ENCODE peak calls at places on chromosomes 7 and 10, in six cellular contexts. One of them, this sample, is unnamed.

GRCh38 chr10:6746782-6747181 is 166.7 kb upstream of the PRKCQ start:
- DNase-seq in astrocyte of the spinal cord: no peak
- DNase-seq in MM.1S: no peak
- DNase-seq in choroid plexus epithelial cell: peak
- DNase-seq in ovary: no peak
- DNase-seq in tibial nerve: no peak
- DNase-seq in this sample: peak

GRCh38 chr7:142018154-142018553 is 22.5 kb downstream of the MGAM start:
- DNase-seq in ovary: no peak
- DNase-seq in astrocyte of the spinal cord: no peak
- DNase-seq in tibial nerve: no peak
- DNase-seq in MM.1S: no peak
- DNase-seq in choroid plexus epithelial cell: no peak
- DNase-seq in this sample: no peak

GRCh38 chr7:149859881-149860280 is 13.9 kb upstream of the ATP6V0E2 start:
- DNase-seq in astrocyte of the spinal cord: no peak
- DNase-seq in MM.1S: peak
- DNase-seq in tibial nerve: no peak
- DNase-seq in choroid plexus epithelial cell: no peak
- DNase-seq in ovary: no peak
- DNase-seq in this sample: no peak

GRCh38 chr10:35274511-35275060 is 61.7 kb upstream of the CCNY start:
- DNase-seq in MM.1S: no peak
- DNase-seq in tibial nerve: no peak
- DNase-seq in astrocyte of the spinal cord: no peak
- DNase-seq in ovary: no peak
- DNase-seq in choroid plexus epithelial cell: no peak
- DNase-seq in this sample: no peak

GRCh38 chr10:97853006-97853405 is 3.4 kb downstream of the GOLGA7B start:
- DNase-seq in ovary: no peak
- DNase-seq in choroid plexus epithelial cell: no peak
- DNase-seq in MM.1S: no peak
- DNase-seq in astrocyte of the spinal cord: no peak
- DNase-seq in tibial nerve: no peak
- DNase-seq in this sample: no peak

GRCh38 chr10:124637746-124638145 is 106.4 kb downstream of the FAM53B start:
- DNase-seq in MM.1S: no peak
- DNase-seq in choroid plexus epithelial cell: no peak
- DNase-seq in ovary: no peak
- DNase-seq in astrocyte of the spinal cord: no peak
- DNase-seq in tibial nerve: no peak
- DNase-seq in this sample: no peak

GRCh38 chr7:13639416-13639815 is 350.1 kb downstream of the ETV1 start:
- DNase-seq in choroid plexus epithelial cell: no peak
- DNase-seq in astrocyte of the spinal cord: no peak
- DNase-seq in MM.1S: no peak
- DNase-seq in tibial nerve: no peak
- DNase-seq in ovary: no peak
- DNase-seq in this sample: no peak

GRCh38 chr7:4733936-4734528 is 41.4 kb upstream of the AP5Z1 start:
- DNase-seq in ovary: no peak
- DNase-seq in MM.1S: no peak
- DNase-seq in tibial nerve: no peak
- DNase-seq in choroid plexus epithelial cell: no peak
- DNase-seq in astrocyte of the spinal cord: peak
- DNase-seq in this sample: no peak

GRCh38 chr10:29628912-29629526 is 5.8 kb downstream of the SVIL start:
- DNase-seq in ovary: no peak
- DNase-seq in MM.1S: no peak
- DNase-seq in choroid plexus epithelial cell: no peak
- DNase-seq in astrocyte of the spinal cord: no peak
- DNase-seq in tibial nerve: no peak
- DNase-seq in this sample: no peak
- H3K4me3 ChIP-seq in ovary: no peak
- H3K4me3 ChIP-seq in MM.1S: no peak
- H3K4me3 ChIP-seq in choroid plexus epithelial cell: no peak
- H3K4me3 ChIP-seq in astrocyte of the spinal cord: no peak
- H3K4me3 ChIP-seq in tibial nerve: no peak
- H3K4me3 ChIP-seq in this sample: no peak

DNA sequence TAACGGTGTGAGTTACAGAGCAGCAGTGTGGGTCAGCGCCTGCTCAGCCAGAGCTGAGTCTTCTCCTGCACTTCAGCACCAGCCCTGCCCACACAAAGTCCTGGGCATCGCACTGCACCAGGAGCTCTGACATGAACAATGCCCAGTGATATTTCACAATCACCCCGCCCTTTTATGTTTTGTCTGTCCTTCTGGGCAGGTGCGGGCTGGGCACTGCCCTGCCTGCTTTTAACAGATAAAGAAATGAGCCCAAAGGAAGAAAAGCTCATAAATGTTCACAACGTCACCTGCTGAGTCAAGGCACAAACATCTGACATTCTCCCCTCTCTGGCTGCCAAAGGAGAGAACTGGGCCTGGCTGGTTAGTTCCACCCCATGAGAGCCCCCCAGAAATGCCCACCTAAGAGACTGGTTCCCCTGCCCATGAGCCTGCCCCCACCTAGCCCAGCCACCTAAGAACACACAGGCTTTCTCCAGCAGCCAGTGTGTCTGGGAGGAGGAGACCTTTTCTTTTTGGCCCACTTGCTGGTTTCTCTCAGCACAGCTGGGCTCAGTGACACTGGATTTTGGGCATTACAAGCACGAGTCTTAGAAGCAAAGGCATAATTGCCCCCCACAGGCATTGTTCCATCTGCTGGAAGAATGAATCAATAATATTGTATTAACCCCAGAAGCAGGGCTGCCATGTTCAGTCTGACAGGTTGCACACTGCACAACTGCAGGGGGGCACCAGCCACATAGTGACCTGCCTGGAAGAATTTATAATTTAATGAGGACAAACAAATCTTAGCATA is 22.3 kb downstream of the CALML3 start:
- DNase-seq in ovary: no peak
- DNase-seq in choroid plexus epithelial cell: peak
- DNase-seq in tibial nerve: peak
- DNase-seq in MM.1S: no peak
- DNase-seq in astrocyte of the spinal cord: peak
- DNase-seq in this sample: no peak
- H3K4me3 ChIP-seq in ovary: no peak
- H3K4me3 ChIP-seq in choroid plexus epithelial cell: no peak
- H3K4me3 ChIP-seq in tibial nerve: peak
- H3K4me3 ChIP-seq in MM.1S: peak
- H3K4me3 ChIP-seq in astrocyte of the spinal cord: no peak
- H3K4me3 ChIP-seq in this sample: no peak

GRCh38 chr7:98400538-98401427 is at the start of gene BAIAP2L1:
- DNase-seq in choroid plexus epithelial cell: peak
- DNase-seq in astrocyte of the spinal cord: peak
- DNase-seq in MM.1S: peak
- DNase-seq in tibial nerve: no peak
- DNase-seq in ovary: peak
- DNase-seq in this sample: no peak

GRCh38 chr7:98399462-98399861 is 1.4 kb downstream of the BAIAP2L1 start:
- DNase-seq in tibial nerve: no peak
- DNase-seq in astrocyte of the spinal cord: peak
- DNase-seq in choroid plexus epithelial cell: peak
- DNase-seq in ovary: no peak
- DNase-seq in MM.1S: no peak
- DNase-seq in this sample: no peak

GRCh38 chr7:98399903-98400537 is 870 bp downstream of the BAIAP2L1 start:
- DNase-seq in MM.1S: no peak
- DNase-seq in choroid plexus epithelial cell: peak
- DNase-seq in tibial nerve: no peak
- DNase-seq in astrocyte of the spinal cord: peak
- DNase-seq in ovary: no peak
- DNase-seq in this sample: no peak

GRCh38 chr7:98396768-98397167 is 4.1 kb downstream of the BAIAP2L1 start:
- DNase-seq in tibial nerve: no peak
- DNase-seq in MM.1S: no peak
- DNase-seq in ovary: no peak
- DNase-seq in astrocyte of the spinal cord: no peak
- DNase-seq in choroid plexus epithelial cell: no peak
- DNase-seq in this sample: no peak

DNA sequence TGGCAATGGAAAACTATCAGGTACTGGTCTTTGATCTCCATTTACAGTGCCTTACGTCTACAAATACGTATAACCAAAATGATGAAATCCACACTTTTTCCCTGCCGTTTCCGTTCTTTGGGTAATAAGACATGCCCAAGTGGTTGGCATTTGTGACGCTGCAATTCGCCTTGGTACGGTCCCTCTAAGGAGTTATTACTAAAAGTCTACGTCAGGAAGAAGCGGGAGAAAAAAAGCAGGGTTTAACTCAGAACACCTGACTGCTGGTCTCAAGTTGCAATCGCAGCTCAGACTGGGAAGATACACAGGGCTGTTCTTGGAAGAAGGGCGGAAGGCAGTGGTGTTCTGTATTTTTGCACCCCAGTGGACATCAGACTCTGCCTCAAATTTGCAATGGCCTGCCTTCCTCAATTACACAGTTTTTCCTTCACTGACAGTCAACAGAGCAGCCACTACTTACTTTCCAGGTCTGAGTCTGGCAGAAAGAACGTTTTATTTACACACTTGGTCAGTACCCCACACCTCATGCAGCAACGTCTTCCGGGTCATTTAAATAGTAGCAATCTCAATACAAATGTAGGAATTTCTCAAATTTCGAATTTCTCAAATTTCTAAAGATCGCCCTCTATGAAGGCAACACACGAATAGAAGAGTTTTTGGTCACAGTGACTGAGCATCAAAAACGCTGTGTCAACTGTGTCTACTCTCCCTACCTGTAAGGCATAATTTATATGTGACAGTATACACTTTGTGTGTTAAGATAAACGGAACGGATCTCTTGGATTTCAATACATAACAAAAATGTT is 2.1 kb downstream of the BAIAP2L1 start:
- DNase-seq in MM.1S: no peak
- DNase-seq in tibial nerve: no peak
- DNase-seq in ovary: no peak
- DNase-seq in choroid plexus epithelial cell: peak
- DNase-seq in astrocyte of the spinal cord: no peak
- DNase-seq in this sample: no peak
- H3K4me3 ChIP-seq in MM.1S: no peak
- H3K4me3 ChIP-seq in tibial nerve: no peak
- H3K4me3 ChIP-seq in ovary: no peak
- H3K4me3 ChIP-seq in choroid plexus epithelial cell: no peak
- H3K4me3 ChIP-seq in astrocyte of the spinal cord: no peak
- H3K4me3 ChIP-seq in this sample: no peak

DNA sequence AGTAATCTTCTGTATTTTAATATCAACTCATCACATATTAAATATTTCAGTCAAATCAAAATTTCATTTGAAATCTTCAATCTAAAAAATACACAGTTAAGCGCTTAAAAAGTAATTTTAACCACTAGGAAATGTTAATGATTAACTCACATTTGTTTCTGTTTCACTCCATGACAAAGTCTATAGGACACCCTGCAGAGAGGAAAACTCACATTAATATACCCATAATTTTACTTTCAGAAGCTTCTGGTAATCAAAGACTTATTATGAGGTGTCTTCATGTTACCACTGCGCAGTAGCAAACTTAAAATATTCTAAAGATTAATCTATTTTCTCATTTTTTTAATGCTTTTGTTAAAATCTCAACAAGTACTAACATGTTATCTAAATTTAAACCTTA is 41.0 kb upstream of the ZNF518A start:
- DNase-seq in ovary: no peak
- DNase-seq in MM.1S: peak
- DNase-seq in tibial nerve: no peak
- DNase-seq in choroid plexus epithelial cell: no peak
- DNase-seq in astrocyte of the spinal cord: no peak
- DNase-seq in this sample: no peak
- H3K4me3 ChIP-seq in ovary: peak
- H3K4me3 ChIP-seq in MM.1S: peak
- H3K4me3 ChIP-seq in tibial nerve: peak
- H3K4me3 ChIP-seq in choroid plexus epithelial cell: peak
- H3K4me3 ChIP-seq in astrocyte of the spinal cord: peak
- H3K4me3 ChIP-seq in this sample: peak

GRCh38 chr7:97006146-97006950 is 995 bp downstream of the DLX6 start:
- DNase-seq in ovary: peak
- DNase-seq in MM.1S: peak
- DNase-seq in astrocyte of the spinal cord: no peak
- DNase-seq in choroid plexus epithelial cell: peak
- DNase-seq in tibial nerve: no peak
- DNase-seq in this sample: no peak
- H3K4me3 ChIP-seq in ovary: peak
- H3K4me3 ChIP-seq in MM.1S: peak
- H3K4me3 ChIP-seq in astrocyte of the spinal cord: no peak
- H3K4me3 ChIP-seq in choroid plexus epithelial cell: peak
- H3K4me3 ChIP-seq in tibial nerve: peak
- H3K4me3 ChIP-seq in this sample: peak

DNA sequence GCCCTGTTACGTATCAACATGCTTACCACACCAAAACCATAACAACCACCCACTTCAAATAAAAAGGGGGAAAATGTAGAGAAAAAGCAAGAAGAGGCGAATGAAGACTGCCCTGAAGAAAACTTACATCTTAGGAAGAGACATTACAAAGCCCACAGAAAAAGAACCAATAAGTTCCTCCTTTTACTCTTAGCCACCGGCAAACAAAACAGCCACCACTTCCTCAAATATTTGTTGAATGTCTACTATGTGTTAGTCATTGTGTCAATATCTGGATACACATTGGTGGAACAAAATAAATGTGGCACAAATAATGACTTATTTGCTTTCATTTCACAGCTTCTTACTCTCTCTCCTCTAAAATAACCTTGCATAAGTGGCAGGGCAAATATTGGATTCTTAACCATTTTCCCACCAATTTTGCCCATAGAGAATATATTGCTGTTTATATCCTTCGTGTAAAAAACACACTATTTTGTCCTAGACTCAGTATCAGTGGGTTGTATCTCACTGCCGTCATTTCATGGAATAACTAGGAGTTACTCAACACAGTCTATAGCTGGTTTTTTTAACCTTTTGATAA is 106.8 kb downstream of the ANK3 start:
- DNase-seq in ovary: no peak
- DNase-seq in tibial nerve: no peak
- DNase-seq in choroid plexus epithelial cell: peak
- DNase-seq in MM.1S: no peak
- DNase-seq in astrocyte of the spinal cord: peak
- DNase-seq in this sample: peak
- H3K4me3 ChIP-seq in ovary: no peak
- H3K4me3 ChIP-seq in tibial nerve: no peak
- H3K4me3 ChIP-seq in choroid plexus epithelial cell: no peak
- H3K4me3 ChIP-seq in MM.1S: no peak
- H3K4me3 ChIP-seq in astrocyte of the spinal cord: no peak
- H3K4me3 ChIP-seq in this sample: no peak

GRCh38 chr10:23172429-23172828 is 19.7 kb upstream of the PTF1A start:
- DNase-seq in choroid plexus epithelial cell: no peak
- DNase-seq in astrocyte of the spinal cord: no peak
- DNase-seq in ovary: no peak
- DNase-seq in MM.1S: no peak
- DNase-seq in tibial nerve: no peak
- DNase-seq in this sample: no peak

GRCh38 chr10:23172846-23173548 is 19.1 kb upstream of the PTF1A start:
- DNase-seq in astrocyte of the spinal cord: no peak
- DNase-seq in MM.1S: no peak
- DNase-seq in ovary: no peak
- DNase-seq in tibial nerve: no peak
- DNase-seq in choroid plexus epithelial cell: no peak
- DNase-seq in this sample: no peak

GRCh38 chr10:23174974-23175512 is 17.1 kb upstream of the PTF1A start:
- DNase-seq in MM.1S: no peak
- DNase-seq in choroid plexus epithelial cell: no peak
- DNase-seq in astrocyte of the spinal cord: no peak
- DNase-seq in ovary: no peak
- DNase-seq in tibial nerve: no peak
- DNase-seq in this sample: no peak

GRCh38 chr10:23174075-23174973 is 17.8 kb upstream of the PTF1A start:
- DNase-seq in MM.1S: no peak
- DNase-seq in astrocyte of the spinal cord: no peak
- DNase-seq in ovary: no peak
- DNase-seq in tibial nerve: no peak
- DNase-seq in choroid plexus epithelial cell: no peak
- DNase-seq in this sample: no peak

GRCh38 chr10:23173549-23174074 is 18.5 kb upstream of the PTF1A start:
- DNase-seq in astrocyte of the spinal cord: no peak
- DNase-seq in choroid plexus epithelial cell: no peak
- DNase-seq in MM.1S: no peak
- DNase-seq in ovary: no peak
- DNase-seq in tibial nerve: no peak
- DNase-seq in this sample: no peak
- H3K4me3 ChIP-seq in astrocyte of the spinal cord: no peak
- H3K4me3 ChIP-seq in choroid plexus epithelial cell: no peak
- H3K4me3 ChIP-seq in MM.1S: no peak
- H3K4me3 ChIP-seq in ovary: no peak
- H3K4me3 ChIP-seq in tibial nerve: no peak
- H3K4me3 ChIP-seq in this sample: no peak

This sample was measured in skeletal muscle cell.